ENCODE peak calls at places on chromosome 5, in six cellular contexts. C, O, R, U, Y and Z are unnamed samples.
A peak's percentile ranks its signal among the peaks of the same experiment; 100 is the strongest.

GRCh38 chr5:112420111-112420864 is 1.2 kb upstream of the EPB41L4A start:
- DNase-seq in U (no peak), O (peak; percentile 87), Y (peak; percentile 89), C (peak; percentile 86), R (peak; percentile 80), Z (no peak)

GRCh38 chr5:163894645-163895044 is 389.2 kb downstream of the MAT2B start:
- DNase-seq in Y (no peak), R (no peak), O (no peak), C (no peak), U (no peak), Z (no peak)

GRCh38 chr5:134874831-134875655 is 872 bp downstream of the TXNDC15 start:
- DNase-seq in R (peak; percentile 19), Y (peak; percentile 32), C (peak; percentile 73), O (peak; percentile 84), U (peak; percentile 35), Z (no peak)

GRCh38 chr5:154966081-154966841 is 25.4 kb downstream of the MRPL22 start:
- DNase-seq in R (no peak), Y (no peak), O (no peak), U (no peak), C (no peak), Z (no peak)

GRCh38 chr5:170100051-170100943 is 5.4 kb upstream of the FOXI1 start:
- DNase-seq in O (peak; percentile 84), Y (peak; percentile 95), U (peak; percentile 72), R (peak; percentile 87), C (peak; percentile 84), Z (peak; percentile 66)

GRCh38 chr5:68962632-68963484 is 131.0 kb upstream of the SLC30A5 start:
- DNase-seq in Y (peak; percentile 91), O (peak; percentile 84), C (peak; percentile 32), U (no peak), R (peak; percentile 71), Z (no peak)

GRCh38 chr5:58462154-58462553 is 2.3 kb upstream of the PLK2 start:
- DNase-seq in C (peak; percentile 34), Y (peak; percentile 28), U (no peak), R (no peak), O (no peak), Z (no peak)

GRCh38 chr5:53087171-53087570 is 22.4 kb downstream of the MOCS2 start:
- DNase-seq in U (no peak), R (no peak), C (no peak), Y (no peak), O (no peak), Z (no peak)

GRCh38 chr5:14071433-14071832 is 71.7 kb upstream of the TRIO start:
- DNase-seq in C (no peak), O (no peak), R (no peak), U (no peak), Y (no peak), Z (no peak)

GRCh38 chr5:142201471-142201887 is 92.9 kb downstream of the NDFIP1 start:
- DNase-seq in Y (no peak), C (no peak), O (no peak), R (no peak), U (no peak), Z (no peak)

GRCh38 chr5:80204808-80205614 is 50.8 kb downstream of the SERINC5 start:
- DNase-seq in C (no peak), R (no peak), O (no peak), Y (peak; percentile 47), U (no peak), Z (no peak)

GRCh38 chr5:14268236-14268701 is 125.1 kb downstream of the TRIO start:
- DNase-seq in O (no peak), Y (no peak), R (no peak), C (no peak), U (no peak), Z (no peak)

GRCh38 chr5:136212252-136212721 is 19.3 kb upstream of the SMIM32 start:
- DNase-seq in R (peak; percentile 53), C (peak; percentile 62), Y (peak; percentile 80), O (no peak), U (peak; percentile 41), Z (no peak)

GRCh38 chr5:73624888-73625287 is 1.1 kb upstream of the ARHGEF28 start:
- DNase-seq in U (no peak), C (no peak), Y (peak; percentile 63), R (no peak), O (no peak), Z (no peak)

GRCh38 chr5:55523293-55523692 is 11.5 kb downstream of the PLPP1 start:
- DNase-seq in U (no peak), R (no peak), C (no peak), O (no peak), Y (no peak), Z (no peak)

GRCh38 chr5:54894957-54895815 is 90.2 kb downstream of the ESM1 start:
- DNase-seq in Y (no peak), R (no peak), O (no peak), C (no peak), U (no peak), Z (no peak)

GRCh38 chr5:53930457-53930856 is 370.0 kb downstream of the NDUFS4 start:
- DNase-seq in C (no peak), U (no peak), R (no peak), Y (no peak), O (no peak), Z (no peak)

GRCh38 chr5:157350939-157351338 is 85.0 kb downstream of the CYFIP2 start:
- DNase-seq in U (no peak), R (no peak), Y (no peak), O (no peak), C (peak; percentile 50), Z (no peak)

GRCh38 chr5:145979270-145980223 is 43.2 kb downstream of the SH3RF2 start:
- DNase-seq in U (no peak), C (no peak), R (no peak), O (no peak), Y (no peak), Z (no peak)

GRCh38 chr5:119120893-119121292 is 50.0 kb downstream of the DMXL1 start:
- DNase-seq in Y (no peak), O (no peak), C (no peak), U (no peak), R (no peak), Z (no peak)
- TF ChIP-seq CTCF in Y (no peak), O (no peak), C (no peak), U (no peak), R (no peak), Z (no peak)

DNA sequence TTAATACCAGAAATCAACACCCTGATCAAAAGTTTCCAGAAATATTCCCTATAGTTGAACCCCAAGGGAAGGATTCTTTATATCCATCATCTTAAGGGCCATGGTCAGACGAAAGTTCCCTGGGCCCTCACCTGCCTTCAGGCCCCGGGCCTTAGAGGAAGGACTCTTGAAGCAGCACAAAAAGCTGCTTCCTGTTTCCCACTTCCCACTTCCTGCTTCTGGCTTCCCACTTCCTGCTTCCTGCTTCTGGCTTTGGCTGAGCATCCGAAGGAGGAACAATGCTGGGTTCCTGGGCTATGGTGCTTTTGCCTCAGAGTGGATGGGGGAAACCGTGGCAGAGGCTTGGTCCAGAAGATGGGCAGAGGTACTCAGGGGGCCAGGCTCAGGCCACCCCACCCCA is 25.8 kb upstream of the DAP start:
- DNase-seq in O (no peak), C (no peak), Y (no peak), U (no peak), R (no peak), Z (no peak)
- TF ChIP-seq CTCF in O (no peak), C (no peak), Y (no peak), U (no peak), R (no peak), Z (no peak)

DNA sequence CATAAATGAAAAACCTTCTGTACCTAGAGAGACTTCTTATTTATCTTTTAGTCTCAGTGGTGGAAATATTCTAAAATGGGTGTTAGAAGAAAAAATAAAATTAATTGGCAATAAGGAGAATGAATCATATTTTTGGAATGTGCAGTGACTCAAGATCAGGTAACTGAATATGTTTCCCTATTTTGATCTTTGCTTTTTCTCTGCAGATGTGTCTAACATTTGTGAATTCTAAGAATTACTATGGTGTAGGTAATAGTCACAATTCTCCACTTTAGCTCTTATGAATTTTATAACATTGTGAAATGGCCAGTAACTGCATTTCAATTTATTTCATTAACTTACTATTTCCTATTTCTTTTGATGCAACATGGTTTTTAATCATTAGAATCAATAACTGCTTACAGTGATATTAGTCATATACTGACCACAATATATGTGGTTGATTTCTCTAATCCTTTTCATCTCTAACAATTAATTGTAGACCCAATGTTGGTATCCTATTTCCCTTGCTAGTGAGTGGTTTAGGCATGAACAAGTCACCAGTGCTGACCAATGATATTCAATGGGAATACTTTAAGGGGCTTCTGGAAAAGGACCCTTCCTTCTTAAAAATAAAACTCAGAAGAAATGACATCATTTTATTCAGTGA is 672.5 kb upstream of the GRAMD2B start:
- DNase-seq in Y (no peak), R (no peak), C (no peak), O (no peak), U (no peak), Z (no peak)
- TF ChIP-seq CTCF in Y (no peak), R (no peak), C (no peak), O (no peak), U (no peak), Z (no peak)

GRCh38 chr5:179327026-179327735 is 18.1 kb downstream of the ADAMTS2 start:
- DNase-seq in C (no peak), Y (no peak), U (no peak), O (peak; percentile 60), R (no peak), Z (peak; percentile 5)
- TF ChIP-seq CTCF in C (no peak), Y (no peak), U (no peak), O (no peak), R (no peak), Z (no peak)